ENCODE peak calls at places on chromosomes 16 and 17, in five cellular contexts. F is mammary epithelial cell, V is ascending aorta, T is brain microvascular endothelial cell, P is heart left ventricle. U is an unnamed sample. For H3K27me3, the result is how much of the 10 kb centered on the place peaks cover.

GRCh38 chr16:68590201-68590994 is 51.3 kb downstream of the ZFP90 start:
- DNase-seq in F (peak), V (no peak), T (peak), P (no peak), U (peak)

GRCh38 chr16:75402821-75403475 is 30.4 kb downstream of the CFDP1 start:
- DNase-seq in F (peak), V (no peak), T (peak), P (no peak), U (peak)

GRCh38 chr17:20008242-20009051 is 712 bp upstream of the SPECC1 start:
- DNase-seq in F (peak), V (no peak), T (no peak), P (peak), U (peak)

GRCh38 chr16:80733366-80733901 is 71.0 kb downstream of the CDYL2 start:
- DNase-seq in F (no peak), V (no peak), T (no peak), P (no peak), U (no peak)

GRCh38 chr17:50097907-50098306 is 2.8 kb downstream of the PDK2 start:
- DNase-seq in F (no peak), V (no peak), T (no peak), P (no peak), U (no peak)

GRCh38 chr16:15034266-15035162 is 21.4 kb downstream of the NTAN1 start:
- DNase-seq in F (no peak), V (no peak), T (no peak), P (peak), U (no peak)

GRCh38 chr16:55035037-55035436 is 104.4 kb downstream of the IRX5 start:
- DNase-seq in F (peak), V (no peak), T (peak), P (peak), U (peak)

GRCh38 chr17:14268264-14268663 is 31.6 kb upstream of the CDRT15 start:
- DNase-seq in F (no peak), V (no peak), T (no peak), P (no peak), U (no peak)

GRCh38 chr17:79927136-79927661 is 88.0 kb upstream of the CBX4 start:
- DNase-seq in F (no peak), V (no peak), T (no peak), P (no peak), U (no peak)

GRCh38 chr17:5000237-5000639 is 2.5 kb downstream of the KIF1C start:
- DNase-seq in F (no peak), V (peak), T (no peak), P (peak), U (peak)

GRCh38 chr16:47676628-47677177 is 215.6 kb downstream of the PHKB start:
- DNase-seq in F (no peak), V (no peak), T (no peak), P (no peak), U (no peak)

GRCh38 chr17:50268632-50269287 is 5.5 kb upstream of the TMEM92 start:
- DNase-seq in F (no peak), V (no peak), T (no peak), P (no peak), U (peak)

GRCh38 chr17:50501906-50502642 is 6.2 kb upstream of the MYCBPAP start:
- DNase-seq in F (no peak), V (no peak), T (no peak), P (no peak), U (no peak)

GRCh38 chr16:12516621-12517309 is 286.9 kb downstream of the CPPED1 start:
- DNase-seq in F (no peak), V (no peak), T (no peak), P (peak), U (no peak)

GRCh38 chr16:72508196-72508595 is 336.2 kb upstream of the PMFBP1 start:
- DNase-seq in F (no peak), V (no peak), T (peak), P (no peak), U (no peak)

GRCh38 chr17:55155867-55156560 is 108.7 kb upstream of the HLF start:
- DNase-seq in F (no peak), V (no peak), T (no peak), P (no peak), U (no peak)

GRCh38 chr16:72783716-72784320 is 264.1 kb downstream of the ZFHX3 start:
- DNase-seq in F (no peak), V (no peak), T (peak), P (no peak), U (peak)

GRCh38 chr17:12867726-12868125 is 78.4 kb downstream of the ARHGAP44 start:
- DNase-seq in F (no peak), V (no peak), T (no peak), P (no peak), U (no peak)

GRCh38 chr16:29915590-29916247 is 10.3 kb downstream of the KCTD13 start:
- DNase-seq in F (peak), V (no peak), T (peak), P (no peak), U (no peak)

GRCh38 chr16:70804153-70804728 is 3.3 kb upstream of the VAC14 start:
- DNase-seq in F (peak), V (no peak), T (peak), P (no peak), U (peak)

GRCh38 chr17:5378566-5379207 is 40.8 kb downstream of the NUP88 start:
- DNase-seq in F (no peak), V (no peak), T (no peak), P (no peak), U (no peak)

GRCh38 chr17:33369876-33370275 is 76.8 kb upstream of the ASIC2 start:
- DNase-seq in F (no peak), V (no peak), T (no peak), P (no peak), U (no peak)

GRCh38 chr16:49857423-49858181 is 1.7 kb upstream of the ZNF423 start:
- DNase-seq in F (peak), V (no peak), T (peak), P (peak), U (peak)

GRCh38 chr16:13507530-13507929 is 412.4 kb upstream of the ERCC4 start:
- DNase-seq in F (peak), V (no peak), T (no peak), P (no peak), U (no peak)

GRCh38 chr17:81386646-81387234 is 8.5 kb upstream of the BAHCC1 start:
- DNase-seq in F (no peak), V (no peak), T (no peak), P (peak), U (peak)

GRCh38 chr16:30934827-30935557 is 11.6 kb downstream of the FBXL19 start:
- DNase-seq in F (peak), V (no peak), T (peak), P (no peak), U (peak)

GRCh38 chr17:28953444-28954118 is 2.3 kb upstream of the PHF12 start:
- DNase-seq in F (peak), V (no peak), T (peak), P (peak), U (peak)

GRCh38 chr16:53692146-53692545 is 11.5 kb downstream of the RPGRIP1L start:
- DNase-seq in F (no peak), V (no peak), T (no peak), P (no peak), U (peak)

GRCh38 chr16:77322757-77323156 is 112.1 kb downstream of the ADAMTS18 start:
- DNase-seq in F (no peak), V (no peak), T (no peak), P (no peak), U (no peak)

GRCh38 chr17:58279736-58280479 is 827 bp downstream of the MPO start:
- DNase-seq in F (no peak), V (no peak), T (no peak), P (no peak), U (no peak)
- H3K27me3 ChIP-seq in F (under half), V (under half), T (under half), P (under half), U (under half)

GRCh38 chr17:37740861-37741260 is 4.0 kb downstream of the HNF1B start:
- DNase-seq in F (no peak), V (no peak), T (no peak), P (no peak), U (no peak)
- H3K27me3 ChIP-seq in F (half or more), V (under half), T (half or more), P (half or more), U (half or more)

DNA sequence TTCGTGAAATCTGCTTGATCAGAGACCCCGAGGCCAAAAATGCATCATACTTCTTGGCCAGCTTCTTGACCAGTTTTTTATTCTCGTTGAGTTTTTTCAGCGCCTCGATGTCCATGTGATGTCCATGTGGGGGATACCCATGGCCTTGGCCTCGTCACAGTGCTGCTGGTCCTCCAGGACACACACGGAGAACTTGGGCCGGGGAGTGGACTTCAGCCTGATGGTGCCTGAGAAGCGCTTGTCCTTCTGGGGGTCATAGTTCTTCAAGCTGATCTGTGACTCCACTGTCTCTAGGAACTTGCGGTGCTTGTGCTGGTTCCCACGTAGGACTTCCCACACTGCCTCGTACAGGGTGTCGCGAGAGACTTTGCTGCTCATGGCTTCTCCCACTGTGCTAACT is 16.7 kb downstream of the COX4I1 start:
- DNase-seq in F (no peak), V (no peak), T (no peak), P (no peak), U (no peak)
- H3K27me3 ChIP-seq in F (under half), V (under half), T (under half), P (under half), U (under half)

GRCh38 chr16:66427871-66428681 is 981 bp downstream of the BEAN1 start:
- DNase-seq in F (no peak), V (no peak), T (no peak), P (no peak), U (peak)
- H3K27me3 ChIP-seq in F (under half), V (under half), T (under half), P (under half), U (under half)

DNA sequence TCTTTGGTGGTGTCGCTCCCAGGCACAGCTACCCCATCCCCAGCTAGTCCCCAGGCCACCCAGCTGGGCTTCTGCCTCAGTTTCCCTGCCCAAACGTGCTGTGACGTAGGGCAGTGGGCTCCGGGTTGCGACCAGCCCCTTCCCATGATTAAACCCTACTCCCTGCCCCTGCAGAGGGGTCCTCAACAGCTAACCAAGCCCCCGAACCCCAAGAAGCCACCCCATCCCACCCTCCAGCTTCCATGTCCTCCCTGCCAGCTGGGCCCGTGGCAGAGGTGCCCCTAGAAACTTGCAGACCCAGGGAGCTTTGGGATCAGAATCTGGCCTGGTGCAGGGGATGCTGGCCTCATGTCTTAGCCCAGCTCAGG is 879 bp upstream of the NTN3 start:
- DNase-seq in F (no peak), V (no peak), T (no peak), P (no peak), U (no peak)
- H3K27me3 ChIP-seq in F (under half), V (under half), T (under half), P (under half), U (under half)

GRCh38 chr17:48590603-48591161 is 641 bp upstream of the HOXB3 start:
- DNase-seq in F (no peak), V (no peak), T (no peak), P (no peak), U (no peak)

GRCh38 chr17:48588074-48588415 is 2.0 kb downstream of the HOXB3 start:
- DNase-seq in F (no peak), V (no peak), T (no peak), P (no peak), U (no peak)

GRCh38 chr17:48589831-48590602 is at the start of gene HOXB3:
- DNase-seq in F (no peak), V (no peak), T (no peak), P (no peak), U (no peak)

GRCh38 chr17:48588519-48588918 is 1.5 kb downstream of the HOXB3 start:
- DNase-seq in F (no peak), V (no peak), T (no peak), P (no peak), U (no peak)

GRCh38 chr17:48589060-48589830 is 796 bp downstream of the HOXB3 start:
- DNase-seq in F (no peak), V (no peak), T (no peak), P (no peak), U (no peak)
- H3K27me3 ChIP-seq in F (under half), V (under half), T (half or more), P (half or more), U (under half)

DNA sequence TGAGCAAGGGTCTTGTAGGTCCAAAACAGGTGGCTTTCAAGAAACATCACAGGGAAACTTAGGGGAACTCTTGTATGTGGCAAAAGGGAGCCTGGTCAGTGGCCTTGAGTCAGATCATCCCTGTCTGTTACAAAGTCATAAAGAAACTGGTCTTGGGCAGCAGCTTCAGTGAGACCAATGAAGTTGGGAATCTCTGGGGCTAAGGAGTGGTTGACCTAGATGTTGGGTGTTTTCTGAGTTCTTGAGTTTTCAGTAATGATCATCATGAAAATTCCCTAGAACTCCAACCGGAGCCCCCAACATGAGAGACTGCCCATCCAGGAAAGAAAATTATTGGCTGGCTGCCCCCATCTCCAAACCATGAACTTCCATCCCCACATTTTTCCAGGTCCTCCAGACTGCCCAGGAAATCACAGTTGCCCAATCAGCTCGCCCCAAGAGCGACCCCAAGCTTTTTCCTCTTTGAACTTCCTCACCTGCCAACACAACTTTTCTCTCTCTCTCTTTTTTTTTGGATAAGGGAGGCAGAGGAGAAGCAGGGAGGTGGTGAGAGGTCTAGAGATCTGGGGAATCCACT is 3.9 kb downstream of the CCR7 start:
- DNase-seq in F (no peak), V (no peak), T (no peak), P (no peak), U (no peak)
- H3K27me3 ChIP-seq in F (under half), V (under half), T (under half), P (under half), U (under half)

GRCh38 chr17:83071365-83071764 is 8.0 kb upstream of the METRNL start:
- DNase-seq in F (no peak), V (no peak), T (no peak), P (no peak), U (no peak)
- H3K27me3 ChIP-seq in F (under half), V (under half), T (under half), P (under half), U (under half)

GRCh38 chr17:78498848-78499247 is 78.3 kb downstream of the DNAH17 start:
- DNase-seq in F (no peak), V (no peak), T (no peak), P (no peak), U (no peak)

GRCh38 chr17:78499715-78500540 is 77.3 kb downstream of the DNAH17 start:
- DNase-seq in F (no peak), V (no peak), T (no peak), P (no peak), U (no peak)

GRCh38 chr17:78502611-78503148 is 74.5 kb downstream of the DNAH17 start:
- DNase-seq in F (no peak), V (no peak), T (no peak), P (no peak), U (no peak)

GRCh38 chr17:78500806-78501205 is 76.4 kb downstream of the DNAH17 start:
- DNase-seq in F (no peak), V (no peak), T (no peak), P (no peak), U (no peak)

GRCh38 chr17:78501241-78502036 is 75.8 kb downstream of the DNAH17 start:
- DNase-seq in F (no peak), V (no peak), T (no peak), P (no peak), U (no peak)
- H3K27me3 ChIP-seq in F (under half), V (under half), T (under half), P (under half), U (under half)

GRCh38 chr17:68599873-68600122 is 1.4 kb downstream of the FAM20A start:
- DNase-seq in F (no peak), V (no peak), T (no peak), P (no peak), U (no peak)
- H3K27me3 ChIP-seq in F (under half), V (under half), T (under half), P (under half), U (under half)